ENCODE peak calls at places on chromosome 16, in five cellular contexts. One of them, this sample, is unnamed.

GRCh38 chr16:20409398-20410152 is at the start of gene ACSM5:
- DNase-seq in spleen: no peak
- DNase-seq in BJ: no peak
- DNase-seq in kidney: peak
- DNase-seq in body of pancreas: peak
- DNase-seq in this sample: no peak

GRCh38 chr16:10994571-10994970 is 50.2 kb downstream of the CLEC16A start:
- DNase-seq in body of pancreas: no peak
- DNase-seq in spleen: no peak
- DNase-seq in kidney: no peak
- DNase-seq in BJ: no peak
- DNase-seq in this sample: no peak

GRCh38 chr16:27701381-27701780 is 151.4 kb downstream of the KATNIP start:
- DNase-seq in BJ: no peak
- DNase-seq in spleen: peak
- DNase-seq in body of pancreas: no peak
- DNase-seq in kidney: peak
- DNase-seq in this sample: no peak

GRCh38 chr16:84438971-84439696 is 65.3 kb downstream of the MEAK7 start:
- DNase-seq in spleen: no peak
- DNase-seq in body of pancreas: no peak
- DNase-seq in kidney: no peak
- DNase-seq in BJ: no peak
- DNase-seq in this sample: no peak

GRCh38 chr16:11354407-11354732 is 9.1 kb downstream of the RMI2 start:
- DNase-seq in BJ: no peak
- DNase-seq in spleen: no peak
- DNase-seq in body of pancreas: no peak
- DNase-seq in kidney: no peak
- DNase-seq in this sample: no peak

GRCh38 chr16:43294-43693 is 10.1 kb downstream of the POLR3K start:
- DNase-seq in BJ: no peak
- DNase-seq in kidney: no peak
- DNase-seq in spleen: no peak
- DNase-seq in body of pancreas: peak
- DNase-seq in this sample: no peak

GRCh38 chr16:81451753-81452680 is 7.4 kb downstream of the CMIP start:
- DNase-seq in kidney: peak
- DNase-seq in BJ: no peak
- DNase-seq in spleen: no peak
- DNase-seq in body of pancreas: no peak
- DNase-seq in this sample: no peak

GRCh38 chr16:9286930-9287329 is 195.5 kb downstream of the HAPSTR1 start:
- DNase-seq in kidney: no peak
- DNase-seq in BJ: no peak
- DNase-seq in body of pancreas: no peak
- DNase-seq in spleen: no peak
- DNase-seq in this sample: no peak

GRCh38 chr16:47667956-47668355 is 206.8 kb downstream of the PHKB start:
- DNase-seq in BJ: no peak
- DNase-seq in spleen: no peak
- DNase-seq in kidney: no peak
- DNase-seq in body of pancreas: no peak
- DNase-seq in this sample: no peak

GRCh38 chr16:84718-85452 is 6.9 kb downstream of the MPG start:
- DNase-seq in kidney: peak
- DNase-seq in BJ: peak
- DNase-seq in spleen: peak
- DNase-seq in body of pancreas: peak
- DNase-seq in this sample: peak

GRCh38 chr16:86899156-86899555 is 320.8 kb downstream of the FOXL1 start:
- DNase-seq in body of pancreas: no peak
- DNase-seq in spleen: peak
- DNase-seq in kidney: no peak
- DNase-seq in BJ: no peak
- DNase-seq in this sample: no peak

GRCh38 chr16:56270828-56271227 is 79.5 kb downstream of the GNAO1 start:
- DNase-seq in spleen: no peak
- DNase-seq in kidney: no peak
- DNase-seq in body of pancreas: no peak
- DNase-seq in BJ: no peak
- DNase-seq in this sample: no peak

GRCh38 chr16:30053376-30054015 is 12.1 kb upstream of the ALDOA start:
- DNase-seq in BJ: no peak
- DNase-seq in body of pancreas: no peak
- DNase-seq in spleen: no peak
- DNase-seq in kidney: no peak
- DNase-seq in this sample: peak

GRCh38 chr16:88783391-88784073 is 1.5 kb downstream of the PIEZO1 start:
- DNase-seq in BJ: no peak
- DNase-seq in spleen: peak
- DNase-seq in body of pancreas: no peak
- DNase-seq in kidney: no peak
- DNase-seq in this sample: peak

GRCh38 chr16:88298166-88298881 is 84.4 kb upstream of the ZNF469 start:
- DNase-seq in body of pancreas: no peak
- DNase-seq in kidney: peak
- DNase-seq in BJ: no peak
- DNase-seq in spleen: peak
- DNase-seq in this sample: peak

GRCh38 chr16:3480901-3481695 is 14.2 kb downstream of the C16orf90 start:
- DNase-seq in body of pancreas: no peak
- DNase-seq in BJ: no peak
- DNase-seq in kidney: peak
- DNase-seq in spleen: no peak
- DNase-seq in this sample: no peak

GRCh38 chr16:74446866-74447265 is 25.6 kb upstream of the CLEC18B start:
- DNase-seq in body of pancreas: no peak
- DNase-seq in BJ: no peak
- DNase-seq in spleen: no peak
- DNase-seq in kidney: no peak
- DNase-seq in this sample: no peak

GRCh38 chr16:86761117-86761971 is 183.0 kb downstream of the FOXL1 start:
- DNase-seq in spleen: peak
- DNase-seq in kidney: no peak
- DNase-seq in BJ: peak
- DNase-seq in body of pancreas: peak
- DNase-seq in this sample: peak

GRCh38 chr16:30609002-30609927 is 924 bp downstream of the ZNF689 start:
- DNase-seq in spleen: peak
- DNase-seq in kidney: peak
- DNase-seq in body of pancreas: peak
- DNase-seq in BJ: no peak
- DNase-seq in this sample: peak

GRCh38 chr16:82523786-82524185 is 103.0 kb upstream of the CDH13 start:
- DNase-seq in BJ: no peak
- DNase-seq in body of pancreas: no peak
- DNase-seq in kidney: no peak
- DNase-seq in spleen: no peak
- DNase-seq in this sample: no peak

GRCh38 chr16:16017812-16018211 is 68.4 kb downstream of the ABCC1 start:
- DNase-seq in spleen: no peak
- DNase-seq in body of pancreas: no peak
- DNase-seq in kidney: peak
- DNase-seq in BJ: no peak
- DNase-seq in this sample: peak

GRCh38 chr16:15518412-15519351 is 84.3 kb downstream of the BMERB1 start:
- DNase-seq in kidney: peak
- DNase-seq in body of pancreas: peak
- DNase-seq in spleen: no peak
- DNase-seq in BJ: no peak
- DNase-seq in this sample: peak

GRCh38 chr16:27344707-27345106 is 30.9 kb downstream of the IL4R start:
- DNase-seq in body of pancreas: no peak
- DNase-seq in BJ: no peak
- DNase-seq in spleen: no peak
- DNase-seq in kidney: no peak
- DNase-seq in this sample: no peak

DNA sequence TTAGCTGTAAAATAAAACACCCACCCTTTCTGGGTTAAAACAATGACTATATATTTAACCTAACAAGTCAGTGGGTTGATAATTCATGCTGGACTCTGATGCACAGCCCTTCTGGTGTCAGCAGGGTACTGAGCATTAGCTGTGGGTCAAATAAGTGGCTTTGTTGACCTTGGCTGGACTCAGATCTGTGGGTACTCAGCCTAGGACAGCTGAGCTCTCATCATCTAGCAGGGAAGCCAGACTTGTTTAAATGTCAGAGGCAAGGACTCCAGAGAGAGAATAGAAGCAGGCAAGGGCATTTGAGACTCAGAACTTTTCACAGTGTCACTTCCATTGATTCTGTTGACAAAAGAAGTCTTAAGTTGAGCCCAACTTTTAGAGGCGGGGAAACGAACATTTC is 1063.8 kb upstream of the CDH8 start:
- DNase-seq in spleen: no peak
- DNase-seq in body of pancreas: no peak
- DNase-seq in kidney: no peak
- DNase-seq in BJ: no peak
- DNase-seq in this sample: no peak
- H3K4me3 ChIP-seq in spleen: no peak
- H3K4me3 ChIP-seq in body of pancreas: no peak
- H3K4me3 ChIP-seq in kidney: no peak
- H3K4me3 ChIP-seq in BJ: no peak
- H3K4me3 ChIP-seq in this sample: no peak

GRCh38 chr16:67446968-67447507 is 16.1 kb downstream of the HSD11B2 start:
- DNase-seq in kidney: no peak
- DNase-seq in BJ: no peak
- DNase-seq in spleen: no peak
- DNase-seq in body of pancreas: no peak
- DNase-seq in this sample: no peak

GRCh38 chr16:67445441-67445912 is 14.6 kb downstream of the HSD11B2 start:
- DNase-seq in body of pancreas: peak
- DNase-seq in kidney: no peak
- DNase-seq in spleen: no peak
- DNase-seq in BJ: no peak
- DNase-seq in this sample: no peak

GRCh38 chr16:67445126-67445426 is 14.2 kb downstream of the HSD11B2 start:
- DNase-seq in body of pancreas: no peak
- DNase-seq in spleen: no peak
- DNase-seq in kidney: no peak
- DNase-seq in BJ: no peak
- DNase-seq in this sample: no peak

GRCh38 chr16:67447508-67448076 is 16.7 kb downstream of the HSD11B2 start:
- DNase-seq in body of pancreas: peak
- DNase-seq in kidney: no peak
- DNase-seq in spleen: no peak
- DNase-seq in BJ: no peak
- DNase-seq in this sample: no peak

DNA sequence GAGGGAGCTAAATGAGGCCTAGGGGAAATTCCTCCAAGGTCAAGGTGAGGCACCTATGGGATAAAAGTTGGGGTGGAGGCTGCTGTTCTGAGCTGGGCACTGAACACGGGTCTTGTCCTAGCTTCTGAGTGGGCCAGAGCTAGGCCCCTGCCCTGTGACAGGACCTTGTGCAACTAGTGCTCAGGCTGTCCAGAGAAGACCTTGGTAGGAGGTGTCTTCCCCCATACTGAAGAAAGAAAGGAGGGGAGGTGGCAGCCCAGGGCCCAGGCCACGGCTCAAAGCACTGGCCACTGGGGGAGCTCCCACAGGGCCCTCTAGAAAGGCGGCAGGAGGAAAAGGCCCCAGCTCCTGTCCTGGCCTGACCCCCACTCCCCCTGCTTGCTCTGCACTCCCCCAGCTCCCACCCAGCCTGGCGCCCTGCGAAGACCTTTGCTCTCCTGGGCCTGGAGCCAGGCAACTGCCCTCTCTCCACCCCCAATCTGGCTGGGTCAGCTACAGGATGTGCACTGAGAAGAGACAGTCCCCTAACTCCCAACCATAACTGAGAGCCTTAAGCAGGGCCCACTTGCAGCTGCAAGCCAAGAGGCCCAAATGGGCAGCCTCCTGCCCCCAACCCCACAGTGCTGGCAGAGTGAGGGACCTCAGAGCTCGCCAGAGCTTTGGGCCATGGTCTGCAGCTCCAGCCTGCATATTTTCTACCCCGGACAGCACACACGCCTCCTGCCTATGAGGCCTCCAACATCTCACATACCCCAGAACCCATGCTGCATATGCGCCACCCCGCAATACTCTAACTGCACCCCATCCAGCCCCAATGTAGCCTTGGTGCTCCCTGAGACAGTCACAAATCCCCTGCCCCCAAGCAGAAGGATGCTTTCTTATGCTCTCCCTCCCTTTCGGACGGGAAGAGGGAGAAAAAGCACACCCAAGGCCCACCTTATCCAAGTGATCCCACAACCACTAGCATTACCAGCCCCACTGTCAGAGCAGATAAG is 15.3 kb downstream of the HSD11B2 start:
- DNase-seq in spleen: no peak
- DNase-seq in BJ: no peak
- DNase-seq in kidney: peak
- DNase-seq in body of pancreas: peak
- DNase-seq in this sample: no peak
- TF ChIP-seq CTCF in spleen: no peak
- TF ChIP-seq CTCF in BJ: no peak
- TF ChIP-seq CTCF in kidney: no peak
- TF ChIP-seq CTCF in body of pancreas: no peak
- TF ChIP-seq CTCF in this sample: no peak

GRCh38 chr16:2471653-2472487 is 773 bp downstream of the NTN3 start:
- DNase-seq in spleen: no peak
- DNase-seq in body of pancreas: no peak
- DNase-seq in kidney: no peak
- DNase-seq in BJ: no peak
- DNase-seq in this sample: no peak
- H3K4me3 ChIP-seq in spleen: peak
- H3K4me3 ChIP-seq in body of pancreas: no peak
- H3K4me3 ChIP-seq in kidney: no peak
- H3K4me3 ChIP-seq in BJ: peak
- H3K4me3 ChIP-seq in this sample: peak

GRCh38 chr16:53415504-53415903 is 18.8 kb upstream of the RBL2 start:
- DNase-seq in body of pancreas: no peak
- DNase-seq in kidney: no peak
- DNase-seq in BJ: no peak
- DNase-seq in spleen: no peak
- DNase-seq in this sample: no peak
- TF ChIP-seq CTCF in body of pancreas: no peak
- TF ChIP-seq CTCF in kidney: no peak
- TF ChIP-seq CTCF in BJ: no peak
- TF ChIP-seq CTCF in spleen: no peak
- TF ChIP-seq CTCF in this sample: no peak

This sample was measured in foreskin fibroblast.